ENCODE peak calls at places on chromosome 2, in six cellular contexts. J, A, V, K, B and X are unnamed samples.

GRCh38 chr2:162490052-162490717 is 146.3 kb downstream of the GCA start:
- DNase-seq in B (no peak), V (no peak), K (no peak), A (no peak), J (no peak), X (no peak)

GRCh38 chr2:219684721-219685689 is 57.6 kb downstream of the SLC4A3 start:
- DNase-seq in J (peak; percentile 79), B (peak; percentile 78), A (peak; percentile 61), V (no peak), K (peak; percentile 42), X (peak; percentile 84)

GRCh38 chr2:159065891-159066290 is 97.5 kb downstream of the TANC1 start:
- DNase-seq in J (no peak), A (no peak), V (no peak), K (no peak), B (no peak), X (no peak)

GRCh38 chr2:134377730-134378129 is 123.9 kb downstream of the MGAT5 start:
- DNase-seq in B (no peak), K (no peak), V (no peak), J (no peak), A (no peak), X (no peak)

GRCh38 chr2:232120911-232121310 is 159.4 kb downstream of the DIS3L2 start:
- DNase-seq in K (no peak), A (no peak), V (no peak), J (no peak), B (no peak), X (no peak)

GRCh38 chr2:17800219-17800618 is 16.0 kb upstream of the MSGN1 start:
- DNase-seq in V (no peak), K (peak; percentile 41), A (no peak), B (no peak), J (no peak), X (no peak)

GRCh38 chr2:128727914-128728313 is 409.2 kb upstream of the HS6ST1 start:
- DNase-seq in B (peak; percentile 74), J (peak; percentile 92), A (no peak), K (no peak), V (no peak), X (no peak)

GRCh38 chr2:148814853-148815419 is 60.1 kb upstream of the KIF5C start:
- DNase-seq in J (no peak), B (no peak), V (no peak), K (no peak), A (no peak), X (no peak)

GRCh38 chr2:128982670-128983069 is 664.0 kb upstream of the HS6ST1 start:
- DNase-seq in V (no peak), J (no peak), A (no peak), K (no peak), B (no peak), X (no peak)

GRCh38 chr2:201962766-201963555 is 70.7 kb upstream of the FZD7 start:
- DNase-seq in K (no peak), B (no peak), A (no peak), V (peak; percentile 71), J (no peak), X (no peak)

GRCh38 chr2:216833076-216833475 is 26.8 kb downstream of the TNP1 start:
- DNase-seq in K (no peak), V (no peak), J (no peak), B (no peak), A (no peak), X (no peak)

GRCh38 chr2:84776011-84776410 is 104.9 kb downstream of the TRABD2A start:
- DNase-seq in A (no peak), K (no peak), J (peak; percentile 5), V (no peak), B (no peak), X (no peak)

GRCh38 chr2:7634370-7634769 is 717.2 kb downstream of the RNF144A start:
- DNase-seq in B (no peak), A (no peak), J (no peak), K (no peak), V (no peak), X (peak; percentile 22)

GRCh38 chr2:204343685-204344084 is 201.6 kb upstream of the PARD3B start:
- DNase-seq in A (no peak), V (no peak), J (no peak), B (no peak), K (no peak), X (no peak)

GRCh38 chr2:66507673-66508127 is 72.8 kb downstream of the MEIS1 start:
- DNase-seq in J (no peak), V (no peak), A (no peak), K (no peak), B (no peak), X (no peak)

GRCh38 chr2:23418490-23418911 is 33.5 kb downstream of the KLHL29 start:
- DNase-seq in A (no peak), B (no peak), K (no peak), V (peak; percentile 29), J (peak; percentile 69), X (peak; percentile 27)

GRCh38 chr2:27798948-27799645 is 27.6 kb downstream of the MRPL33 start:
- DNase-seq in V (no peak), J (peak; percentile 100), B (peak; percentile 100), A (no peak), K (peak; percentile 68), X (peak; percentile 92)

GRCh38 chr2:38345323-38346038 is 31.6 kb downstream of the ATL2 start:
- DNase-seq in V (no peak), A (no peak), J (no peak), B (no peak), K (no peak), X (no peak)

GRCh38 chr2:237868631-237869356 is 9.4 kb downstream of the RAMP1 start:
- DNase-seq in B (no peak), J (no peak), V (no peak), K (no peak), A (no peak), X (no peak)